ENCODE peak calls at places on chromosomes 13 and 19, in nine cellular contexts. One of them, this sample, is unnamed.

GRCh38 chr19:4103073-4103418 is 20.9 kb downstream of the MAP2K2 start:
- DNase-seq in stimulated activated naive CD4-positive, alpha-beta T cell: no peak
- DNase-seq in AG04449: no peak
- DNase-seq in non-pigmented ciliary epithelial cell: no peak
- DNase-seq in spleen: no peak
- DNase-seq in heart right ventricle: no peak
- DNase-seq in aorta: no peak
- DNase-seq in stimulated activated effector memory CD8-positive, alpha-beta T cell treated with anti-CD3 and anti-CD28 coated beads, Interleukin-12 subunit alpha, Interleukin-12 subunit beta, amount 100 ng/mL, for 72 hours: no peak
- DNase-seq in midbrain: no peak
- DNase-seq in this sample: no peak

GRCh38 chr19:8304841-8305621 is 3.1 kb downstream of the CD320 start:
- DNase-seq in stimulated activated naive CD4-positive, alpha-beta T cell: no peak
- DNase-seq in AG04449: no peak
- DNase-seq in non-pigmented ciliary epithelial cell: no peak
- DNase-seq in spleen: peak
- DNase-seq in heart right ventricle: peak
- DNase-seq in aorta: peak
- DNase-seq in stimulated activated effector memory CD8-positive, alpha-beta T cell treated with anti-CD3 and anti-CD28 coated beads, Interleukin-12 subunit alpha, Interleukin-12 subunit beta, amount 100 ng/mL, for 72 hours: no peak
- DNase-seq in midbrain: no peak
- DNase-seq in this sample: peak

GRCh38 chr13:110445183-110445582 is 116.3 kb downstream of the RAB20 start:
- DNase-seq in stimulated activated naive CD4-positive, alpha-beta T cell: no peak
- DNase-seq in AG04449: no peak
- DNase-seq in non-pigmented ciliary epithelial cell: no peak
- DNase-seq in spleen: no peak
- DNase-seq in heart right ventricle: no peak
- DNase-seq in aorta: no peak
- DNase-seq in stimulated activated effector memory CD8-positive, alpha-beta T cell treated with anti-CD3 and anti-CD28 coated beads, Interleukin-12 subunit alpha, Interleukin-12 subunit beta, amount 100 ng/mL, for 72 hours: no peak
- DNase-seq in midbrain: no peak
- DNase-seq in this sample: no peak

GRCh38 chr13:20980420-20980819 is 77.9 kb upstream of the XPO4 start:
- DNase-seq in stimulated activated naive CD4-positive, alpha-beta T cell: no peak
- DNase-seq in AG04449: no peak
- DNase-seq in non-pigmented ciliary epithelial cell: no peak
- DNase-seq in spleen: no peak
- DNase-seq in heart right ventricle: no peak
- DNase-seq in aorta: no peak
- DNase-seq in stimulated activated effector memory CD8-positive, alpha-beta T cell treated with anti-CD3 and anti-CD28 coated beads, Interleukin-12 subunit alpha, Interleukin-12 subunit beta, amount 100 ng/mL, for 72 hours: no peak
- DNase-seq in midbrain: no peak
- DNase-seq in this sample: no peak

GRCh38 chr13:71464673-71465072 is 402.3 kb downstream of the DACH1 start:
- DNase-seq in stimulated activated naive CD4-positive, alpha-beta T cell: no peak
- DNase-seq in AG04449: no peak
- DNase-seq in non-pigmented ciliary epithelial cell: no peak
- DNase-seq in spleen: no peak
- DNase-seq in heart right ventricle: peak
- DNase-seq in aorta: no peak
- DNase-seq in stimulated activated effector memory CD8-positive, alpha-beta T cell treated with anti-CD3 and anti-CD28 coated beads, Interleukin-12 subunit alpha, Interleukin-12 subunit beta, amount 100 ng/mL, for 72 hours: no peak
- DNase-seq in midbrain: no peak
- DNase-seq in this sample: no peak

GRCh38 chr13:110511509-110512181 is 49.9 kb downstream of the RAB20 start:
- DNase-seq in stimulated activated naive CD4-positive, alpha-beta T cell: no peak
- DNase-seq in AG04449: no peak
- DNase-seq in non-pigmented ciliary epithelial cell: no peak
- DNase-seq in spleen: no peak
- DNase-seq in heart right ventricle: no peak
- DNase-seq in aorta: no peak
- DNase-seq in stimulated activated effector memory CD8-positive, alpha-beta T cell treated with anti-CD3 and anti-CD28 coated beads, Interleukin-12 subunit alpha, Interleukin-12 subunit beta, amount 100 ng/mL, for 72 hours: no peak
- DNase-seq in midbrain: no peak
- DNase-seq in this sample: no peak

GRCh38 chr13:99191900-99192399 is 8.7 kb upstream of the UBAC2 start:
- DNase-seq in stimulated activated naive CD4-positive, alpha-beta T cell: no peak
- DNase-seq in AG04449: no peak
- DNase-seq in non-pigmented ciliary epithelial cell: no peak
- DNase-seq in spleen: no peak
- DNase-seq in heart right ventricle: no peak
- DNase-seq in aorta: no peak
- DNase-seq in stimulated activated effector memory CD8-positive, alpha-beta T cell treated with anti-CD3 and anti-CD28 coated beads, Interleukin-12 subunit alpha, Interleukin-12 subunit beta, amount 100 ng/mL, for 72 hours: no peak
- DNase-seq in midbrain: no peak
- DNase-seq in this sample: no peak

GRCh38 chr19:5288347-5288739 is 52.3 kb downstream of the PTPRS start:
- DNase-seq in stimulated activated naive CD4-positive, alpha-beta T cell: no peak
- DNase-seq in AG04449: no peak
- DNase-seq in non-pigmented ciliary epithelial cell: no peak
- DNase-seq in spleen: no peak
- DNase-seq in heart right ventricle: no peak
- DNase-seq in aorta: no peak
- DNase-seq in stimulated activated effector memory CD8-positive, alpha-beta T cell treated with anti-CD3 and anti-CD28 coated beads, Interleukin-12 subunit alpha, Interleukin-12 subunit beta, amount 100 ng/mL, for 72 hours: no peak
- DNase-seq in midbrain: no peak
- DNase-seq in this sample: no peak

GRCh38 chr13:24216176-24216575 is 55.7 kb downstream of the SPATA13 start:
- DNase-seq in stimulated activated naive CD4-positive, alpha-beta T cell: no peak
- DNase-seq in AG04449: no peak
- DNase-seq in non-pigmented ciliary epithelial cell: no peak
- DNase-seq in spleen: no peak
- DNase-seq in heart right ventricle: no peak
- DNase-seq in aorta: no peak
- DNase-seq in stimulated activated effector memory CD8-positive, alpha-beta T cell treated with anti-CD3 and anti-CD28 coated beads, Interleukin-12 subunit alpha, Interleukin-12 subunit beta, amount 100 ng/mL, for 72 hours: no peak
- DNase-seq in midbrain: no peak
- DNase-seq in this sample: no peak

GRCh38 chr19:1851581-1852293 is 3.5 kb upstream of the REXO1 start:
- DNase-seq in stimulated activated naive CD4-positive, alpha-beta T cell: peak
- DNase-seq in AG04449: no peak
- DNase-seq in non-pigmented ciliary epithelial cell: no peak
- DNase-seq in spleen: peak
- DNase-seq in heart right ventricle: no peak
- DNase-seq in aorta: no peak
- DNase-seq in stimulated activated effector memory CD8-positive, alpha-beta T cell treated with anti-CD3 and anti-CD28 coated beads, Interleukin-12 subunit alpha, Interleukin-12 subunit beta, amount 100 ng/mL, for 72 hours: no peak
- DNase-seq in midbrain: no peak
- DNase-seq in this sample: peak

GRCh38 chr13:27919299-27919933 is 384 bp upstream of the PDX1 start:
- DNase-seq in stimulated activated naive CD4-positive, alpha-beta T cell: no peak
- DNase-seq in AG04449: no peak
- DNase-seq in non-pigmented ciliary epithelial cell: no peak
- DNase-seq in spleen: no peak
- DNase-seq in heart right ventricle: no peak
- DNase-seq in aorta: no peak
- DNase-seq in stimulated activated effector memory CD8-positive, alpha-beta T cell treated with anti-CD3 and anti-CD28 coated beads, Interleukin-12 subunit alpha, Interleukin-12 subunit beta, amount 100 ng/mL, for 72 hours: no peak
- DNase-seq in midbrain: no peak
- DNase-seq in this sample: no peak

GRCh38 chr13:79870766-79871165 is 389.8 kb downstream of the NDFIP2 start:
- DNase-seq in stimulated activated naive CD4-positive, alpha-beta T cell: no peak
- DNase-seq in AG04449: no peak
- DNase-seq in non-pigmented ciliary epithelial cell: peak
- DNase-seq in spleen: no peak
- DNase-seq in heart right ventricle: no peak
- DNase-seq in aorta: no peak
- DNase-seq in stimulated activated effector memory CD8-positive, alpha-beta T cell treated with anti-CD3 and anti-CD28 coated beads, Interleukin-12 subunit alpha, Interleukin-12 subunit beta, amount 100 ng/mL, for 72 hours: no peak
- DNase-seq in midbrain: no peak
- DNase-seq in this sample: no peak

GRCh38 chr13:25085125-25085742 is 10.7 kb upstream of the PABPC3 start:
- DNase-seq in stimulated activated naive CD4-positive, alpha-beta T cell: no peak
- DNase-seq in AG04449: no peak
- DNase-seq in non-pigmented ciliary epithelial cell: peak
- DNase-seq in spleen: no peak
- DNase-seq in heart right ventricle: no peak
- DNase-seq in aorta: no peak
- DNase-seq in stimulated activated effector memory CD8-positive, alpha-beta T cell treated with anti-CD3 and anti-CD28 coated beads, Interleukin-12 subunit alpha, Interleukin-12 subunit beta, amount 100 ng/mL, for 72 hours: no peak
- DNase-seq in midbrain: peak
- DNase-seq in this sample: no peak

GRCh38 chr19:14439014-14439413 is 5.9 kb downstream of the PKN1 start:
- DNase-seq in stimulated activated naive CD4-positive, alpha-beta T cell: no peak
- DNase-seq in AG04449: no peak
- DNase-seq in non-pigmented ciliary epithelial cell: no peak
- DNase-seq in spleen: peak
- DNase-seq in heart right ventricle: no peak
- DNase-seq in aorta: no peak
- DNase-seq in stimulated activated effector memory CD8-positive, alpha-beta T cell treated with anti-CD3 and anti-CD28 coated beads, Interleukin-12 subunit alpha, Interleukin-12 subunit beta, amount 100 ng/mL, for 72 hours: no peak
- DNase-seq in midbrain: no peak
- DNase-seq in this sample: no peak

GRCh38 chr19:10290439-10290875 is 705 bp downstream of the ICAM5 start:
- DNase-seq in stimulated activated naive CD4-positive, alpha-beta T cell: no peak
- DNase-seq in AG04449: no peak
- DNase-seq in non-pigmented ciliary epithelial cell: no peak
- DNase-seq in spleen: no peak
- DNase-seq in heart right ventricle: no peak
- DNase-seq in aorta: no peak
- DNase-seq in stimulated activated effector memory CD8-positive, alpha-beta T cell treated with anti-CD3 and anti-CD28 coated beads, Interleukin-12 subunit alpha, Interleukin-12 subunit beta, amount 100 ng/mL, for 72 hours: no peak
- DNase-seq in midbrain: no peak
- DNase-seq in this sample: no peak